ENCODE peak calls at places on chromosomes 5 and 9, in four cellular contexts. One of them, this sample, is unnamed.

GRCh38 chr5:171707441-171707790 is 78.2 kb upstream of the SMIM23 start:
- DNase-seq in RPMI7951: no peak
- DNase-seq in T-helper 9 cell: no peak
- DNase-seq in activated CD8-positive, alpha-beta memory T cell treated with anti-CD3 and anti-CD28 coated beads, Interleukin-2, amount 50 U/mL, for 4 hours: no peak
- DNase-seq in this sample: no peak

GRCh38 chr5:146797683-146798082 is 80.9 kb downstream of the PPP2R2B start:
- DNase-seq in RPMI7951: no peak
- DNase-seq in T-helper 9 cell: no peak
- DNase-seq in activated CD8-positive, alpha-beta memory T cell treated with anti-CD3 and anti-CD28 coated beads, Interleukin-2, amount 50 U/mL, for 4 hours: no peak
- DNase-seq in this sample: no peak

GRCh38 chr9:83392228-83392627 is 146.0 kb downstream of the FRMD3 start:
- DNase-seq in RPMI7951: no peak
- DNase-seq in T-helper 9 cell: no peak
- DNase-seq in activated CD8-positive, alpha-beta memory T cell treated with anti-CD3 and anti-CD28 coated beads, Interleukin-2, amount 50 U/mL, for 4 hours: no peak
- DNase-seq in this sample: no peak

GRCh38 chr5:42949348-42950090 is 90.6 kb downstream of the ANXA2R start:
- DNase-seq in RPMI7951: no peak
- DNase-seq in T-helper 9 cell: peak; percentile 49
- DNase-seq in activated CD8-positive, alpha-beta memory T cell treated with anti-CD3 and anti-CD28 coated beads, Interleukin-2, amount 50 U/mL, for 4 hours: peak; percentile 50
- DNase-seq in this sample: peak; percentile 86

GRCh38 chr9:115278241-115279035 is 160.5 kb upstream of the TNC start:
- DNase-seq in RPMI7951: no peak
- DNase-seq in T-helper 9 cell: no peak
- DNase-seq in activated CD8-positive, alpha-beta memory T cell treated with anti-CD3 and anti-CD28 coated beads, Interleukin-2, amount 50 U/mL, for 4 hours: no peak
- DNase-seq in this sample: no peak

GRCh38 chr9:136539427-136540412 is 6.1 kb downstream of the NOTCH1 start:
- DNase-seq in RPMI7951: no peak
- DNase-seq in T-helper 9 cell: peak; percentile 81
- DNase-seq in activated CD8-positive, alpha-beta memory T cell treated with anti-CD3 and anti-CD28 coated beads, Interleukin-2, amount 50 U/mL, for 4 hours: peak; percentile 90
- DNase-seq in this sample: peak; percentile 97

GRCh38 chr5:1208743-1209551 is 7.6 kb downstream of the SLC6A19 start:
- DNase-seq in RPMI7951: peak; percentile 25
- DNase-seq in T-helper 9 cell: no peak
- DNase-seq in activated CD8-positive, alpha-beta memory T cell treated with anti-CD3 and anti-CD28 coated beads, Interleukin-2, amount 50 U/mL, for 4 hours: no peak
- DNase-seq in this sample: no peak

GRCh38 chr9:137486545-137487453 is 27.7 kb upstream of the NSMF start:
- DNase-seq in RPMI7951: no peak
- DNase-seq in T-helper 9 cell: no peak
- DNase-seq in activated CD8-positive, alpha-beta memory T cell treated with anti-CD3 and anti-CD28 coated beads, Interleukin-2, amount 50 U/mL, for 4 hours: no peak
- DNase-seq in this sample: no peak

GRCh38 chr5:1568201-1568979 is 44.6 kb upstream of the LPCAT1 start:
- DNase-seq in RPMI7951: peak; percentile 47
- DNase-seq in T-helper 9 cell: no peak
- DNase-seq in activated CD8-positive, alpha-beta memory T cell treated with anti-CD3 and anti-CD28 coated beads, Interleukin-2, amount 50 U/mL, for 4 hours: no peak
- DNase-seq in this sample: no peak

GRCh38 chr5:34656700-34657549 is 797 bp downstream of the RAI14 start:
- DNase-seq in RPMI7951: peak; percentile 14
- DNase-seq in T-helper 9 cell: no peak
- DNase-seq in activated CD8-positive, alpha-beta memory T cell treated with anti-CD3 and anti-CD28 coated beads, Interleukin-2, amount 50 U/mL, for 4 hours: peak; percentile 14
- DNase-seq in this sample: no peak

GRCh38 chr9:15308511-15308910 is 1.5 kb upstream of the TTC39B start:
- DNase-seq in RPMI7951: no peak
- DNase-seq in T-helper 9 cell: no peak
- DNase-seq in activated CD8-positive, alpha-beta memory T cell treated with anti-CD3 and anti-CD28 coated beads, Interleukin-2, amount 50 U/mL, for 4 hours: no peak
- DNase-seq in this sample: no peak

This sample was measured in activated effector memory CD4-positive, alpha-beta T cell treated with anti-CD3 and anti-CD28 coated beads, Interleukin-2, amount 50 U/mL, for 16 hours.